ENCODE peak calls at places on chromosomes 12 and 14, in eight cellular contexts. L, I, J, A, M, S, G and T are unnamed samples. For H3K4me1, the result is how much of the 10 kb centered on the place peaks cover.

GRCh38 chr12:105470601-105471000 is 140.1 kb downstream of the C12orf75 start:
- DNase-seq in L (no peak), I (no peak), J (no peak), A (no peak), M (no peak), S (no peak), G (no peak), T (no peak)

GRCh38 chr12:109581856-109582255 is 8.3 kb downstream of the MVK start:
- DNase-seq in L (no peak), I (no peak), J (no peak), A (no peak), M (no peak), S (no peak), G (no peak), T (no peak)

GRCh38 chr12:129552996-129553750 is 350.7 kb downstream of the TMEM132D start:
- DNase-seq in L (no peak), I (no peak), J (no peak), A (no peak), M (no peak), S (no peak), G (no peak), T (no peak)

GRCh38 chr12:121549075-121549474 is 31.7 kb downstream of the KDM2B start:
- DNase-seq in L (no peak), I (no peak), J (no peak), A (no peak), M (no peak), S (no peak), G (no peak), T (no peak)

GRCh38 chr12:62689042-62689839 is 222.6 kb downstream of the MON2 start:
- DNase-seq in L (no peak), I (no peak), J (no peak), A (no peak), M (no peak), S (no peak), G (no peak), T (no peak)

GRCh38 chr12:124308741-124309140 is 13.8 kb downstream of the RFLNA start:
- DNase-seq in L (no peak), I (no peak), J (no peak), A (no peak), M (no peak), S (no peak), G (no peak), T (no peak)

GRCh38 chr14:94180655-94181271 is 6.6 kb downstream of the PPP4R4 start:
- DNase-seq in L (no peak), I (no peak), J (no peak), A (no peak), M (no peak), S (no peak), G (no peak), T (no peak)

GRCh38 chr14:29749327-29749726 is 178.3 kb downstream of the PRKD1 start:
- DNase-seq in L (no peak), I (no peak), J (no peak), A (no peak), M (no peak), S (no peak), G (no peak), T (no peak)

GRCh38 chr14:90585106-90585505 is 188.3 kb downstream of the CALM1 start:
- DNase-seq in L (no peak), I (no peak), J (no peak), A (no peak), M (no peak), S (no peak), G (no peak), T (no peak)

GRCh38 chr12:47813491-47814196 is 6.1 kb downstream of the HDAC7 start:
- DNase-seq in L (no peak), I (no peak), J (peak), A (peak), M (peak), S (no peak), G (no peak), T (no peak)

GRCh38 chr14:55130194-55130550 is 1.1 kb downstream of the LGALS3 start:
- DNase-seq in L (no peak), I (no peak), J (no peak), A (peak), M (no peak), S (no peak), G (no peak), T (peak)

GRCh38 chr12:9813821-9814798 is 13.2 kb upstream of the KLRF1 start:
- DNase-seq in L (peak), I (peak), J (peak), A (peak), M (peak), S (peak), G (peak), T (peak)

GRCh38 chr12:113332688-113333087 is 2.2 kb downstream of the SLC8B1 start:
- DNase-seq in L (peak), I (no peak), J (no peak), A (no peak), M (no peak), S (no peak), G (peak), T (no peak)

GRCh38 chr12:117034691-117035090 is 64.5 kb downstream of the TESC start:
- DNase-seq in L (no peak), I (no peak), J (no peak), A (no peak), M (no peak), S (no peak), G (no peak), T (no peak)

GRCh38 chr14:105420976-105421674 is 1.5 kb downstream of the MTA1 start:
- DNase-seq in L (no peak), I (no peak), J (no peak), A (no peak), M (peak), S (no peak), G (no peak), T (no peak)

GRCh38 chr14:105418269-105419054 is 1.2 kb upstream of the MTA1 start:
- DNase-seq in L (no peak), I (no peak), J (no peak), A (no peak), M (no peak), S (no peak), G (no peak), T (no peak)

GRCh38 chr14:105419055-105419304 is 647 bp upstream of the MTA1 start:
- DNase-seq in L (no peak), I (no peak), J (no peak), A (no peak), M (no peak), S (no peak), G (no peak), T (no peak)

GRCh38 chr14:105420141-105420975 is 731 bp downstream of the MTA1 start:
- DNase-seq in L (no peak), I (no peak), J (no peak), A (no peak), M (peak), S (no peak), G (no peak), T (no peak)

DNA sequence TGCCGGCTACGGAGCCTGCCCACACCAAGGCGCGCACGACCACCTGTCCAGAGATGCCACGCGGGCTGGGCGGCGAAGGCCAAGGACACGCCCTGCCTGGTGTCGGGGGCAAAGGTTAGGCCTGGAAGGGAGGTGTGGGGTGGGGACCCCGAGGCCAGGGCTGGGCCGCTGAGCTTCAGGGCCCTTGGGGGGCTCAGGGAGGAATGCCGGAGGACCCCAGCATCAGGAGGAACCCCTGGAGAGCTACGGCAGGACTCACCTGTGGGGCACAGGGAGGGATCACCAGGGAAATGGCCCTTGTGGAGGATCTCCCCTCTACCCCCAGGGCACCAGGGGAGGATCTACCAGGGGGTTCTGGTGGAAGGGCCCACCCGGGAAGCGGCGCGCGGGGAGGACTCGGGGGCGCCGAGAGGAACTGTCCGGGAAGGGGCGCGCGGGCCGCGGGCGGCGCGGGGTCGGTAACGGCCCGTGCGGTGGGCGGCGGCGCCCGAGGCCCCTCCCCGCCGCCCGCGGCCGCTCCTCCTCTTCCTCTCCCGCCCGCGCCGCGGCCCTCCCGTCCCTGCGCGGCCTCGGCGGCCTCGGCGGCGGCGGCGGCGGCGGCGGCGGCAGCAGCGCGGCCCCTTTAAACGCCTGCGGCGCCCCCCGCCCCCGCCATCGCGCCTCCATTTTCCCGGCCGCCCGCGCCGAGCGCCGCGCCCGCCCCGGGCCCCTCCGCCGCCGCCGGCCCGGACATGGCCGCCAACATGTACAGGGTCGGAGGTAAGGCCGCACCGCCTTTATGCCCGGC is at the start of gene MTA1:
- DNase-seq in L (peak), I (no peak), J (no peak), A (peak), M (peak), S (no peak), G (no peak), T (peak)
- H3K4me1 ChIP-seq in L (under half), I (under half), J (under half), A (under half), M (under half), S (under half), G (under half), T (under half)

GRCh38 chr12:71492604-71493003 is 53.0 kb downstream of the LGR5 start:
- DNase-seq in L (no peak), I (no peak), J (no peak), A (no peak), M (no peak), S (no peak), G (no peak), T (no peak)
- H3K4me3 ChIP-seq in L (no peak), I (no peak), J (no peak), A (no peak), M (no peak), S (no peak), G (no peak), T (no peak)

GRCh38 chr14:100152091-100152490 is 7.4 kb downstream of the DEGS2 start:
- DNase-seq in L (no peak), I (no peak), J (no peak), A (no peak), M (no peak), S (no peak), G (no peak), T (no peak)
- TF ChIP-seq POLR2A in L (no peak), I (no peak), J (no peak), A (no peak), M (no peak), S (no peak), G (no peak), T (no peak)

GRCh38 chr14:92610849-92611271 is 97.3 kb downstream of the RIN3 start:
- DNase-seq in L (no peak), I (no peak), J (no peak), A (no peak), M (no peak), S (no peak), G (no peak), T (no peak)

GRCh38 chr14:92613008-92613658 is 99.6 kb downstream of the RIN3 start:
- DNase-seq in L (no peak), I (no peak), J (no peak), A (no peak), M (peak), S (no peak), G (peak), T (no peak)

GRCh38 chr14:92609955-92610354 is 96.4 kb downstream of the RIN3 start:
- DNase-seq in L (no peak), I (no peak), J (no peak), A (no peak), M (no peak), S (no peak), G (no peak), T (no peak)

GRCh38 chr14:92615451-92615850 is 101.9 kb downstream of the RIN3 start:
- DNase-seq in L (no peak), I (no peak), J (no peak), A (no peak), M (no peak), S (no peak), G (no peak), T (no peak)

GRCh38 chr14:92613681-92614260 is 100.2 kb downstream of the RIN3 start:
- DNase-seq in L (no peak), I (no peak), J (no peak), A (no peak), M (no peak), S (no peak), G (no peak), T (no peak)
- H3K4me1 ChIP-seq in L (under half), I (under half), J (under half), A (under half), M (under half), S (under half), G (under half), T (under half)

GRCh38 chr12:89015419-89015818 is 336.9 kb downstream of the DUSP6 start:
- DNase-seq in L (no peak), I (no peak), J (no peak), A (no peak), M (no peak), S (no peak), G (no peak), T (no peak)

GRCh38 chr12:89020689-89021088 is 331.6 kb downstream of the DUSP6 start:
- DNase-seq in L (no peak), I (no peak), J (no peak), A (no peak), M (no peak), S (no peak), G (no peak), T (no peak)

GRCh38 chr12:89019439-89020120 is 332.7 kb downstream of the DUSP6 start:
- DNase-seq in L (peak), I (no peak), J (peak), A (peak), M (peak), S (peak), G (peak), T (peak)

GRCh38 chr12:89020121-89020480 is 332.2 kb downstream of the DUSP6 start:
- DNase-seq in L (no peak), I (no peak), J (no peak), A (no peak), M (no peak), S (no peak), G (no peak), T (no peak)

GRCh38 chr12:89016970-89017778 is 335.1 kb downstream of the DUSP6 start:
- DNase-seq in L (peak), I (peak), J (peak), A (peak), M (peak), S (no peak), G (peak), T (no peak)
- H3K4me3 ChIP-seq in L (no peak), I (no peak), J (no peak), A (no peak), M (no peak), S (peak), G (no peak), T (no peak)